ENCODE peak calls at places on chromosomes 4 and X, in four cellular contexts. J is SJCRH30, Y is stomach, H is MM.1S. G is an unnamed sample.

GRCh38 chr4:16794816-16795445 is 103.5 kb downstream of the LDB2 start:
- DNase-seq in H (peak; percentile 21), Y (peak; percentile 69), J (peak; percentile 70), G (no peak)

GRCh38 chrX:115650916-115651315 is 89.9 kb downstream of the PLS3 start:
- DNase-seq in J (peak; percentile 82), H (peak; percentile 60), Y (peak; percentile 31), G (no peak)

GRCh38 chr4:79682801-79683217 is 274.8 kb upstream of the GK2 start:
- DNase-seq in H (no peak), Y (peak; percentile 27), J (no peak), G (no peak)

GRCh38 chr4:183140911-183141320 is 41.9 kb downstream of the WWC2 start:
- DNase-seq in J (no peak), Y (no peak), H (no peak), G (no peak)

GRCh38 chr4:54714631-54715030 is 56.9 kb downstream of the KIT start:
- DNase-seq in J (no peak), Y (no peak), H (no peak), G (no peak)

GRCh38 chrX:154002215-154002719 is 17.4 kb downstream of the IRAK1 start:
- DNase-seq in J (peak; percentile 15), H (peak; percentile 67), Y (no peak), G (peak; percentile 71)

GRCh38 chrX:78527263-78527662 is 131.9 kb downstream of the RTL3 start:
- DNase-seq in H (no peak), J (no peak), Y (no peak), G (no peak)

GRCh38 chrX:105695451-105695850 is 126.9 kb upstream of the NRK start:
- DNase-seq in J (peak; percentile 8), H (no peak), Y (no peak), G (no peak)

GRCh38 chr4:145271194-145271593 is 90.8 kb upstream of the OTUD4 start:
- DNase-seq in H (no peak), J (no peak), Y (no peak), G (no peak)

DNA sequence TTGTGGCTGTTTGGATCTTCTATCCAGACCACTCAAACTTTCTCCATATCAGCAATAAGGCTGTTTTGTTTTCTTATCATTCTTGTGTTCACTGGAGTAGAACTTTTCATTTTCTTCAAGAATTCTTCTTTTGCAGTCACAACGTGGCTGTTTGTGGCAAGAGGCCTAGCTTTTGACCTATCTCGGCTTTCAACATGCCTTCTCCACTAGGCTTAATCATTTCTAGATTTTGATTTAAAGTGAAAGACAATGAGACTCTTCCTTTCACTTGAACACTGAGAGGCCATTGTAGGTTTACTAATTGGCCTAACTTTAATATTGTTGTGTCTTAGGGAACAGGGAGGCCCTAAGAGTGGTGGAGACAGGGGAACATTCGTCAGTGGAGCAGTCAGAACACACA is 19.1 kb downstream of the FGF2 start:
- DNase-seq in H (no peak), J (no peak), Y (no peak), G (no peak)
- H3K4me1 ChIP-seq in H (peaks cover 2% of the 10 kb centered on the region), J (no peaks in the 10 kb centered on the region), Y (peaks cover 12% of the 10 kb centered on the region), G (peaks cover 6% of the 10 kb centered on the region)

DNA sequence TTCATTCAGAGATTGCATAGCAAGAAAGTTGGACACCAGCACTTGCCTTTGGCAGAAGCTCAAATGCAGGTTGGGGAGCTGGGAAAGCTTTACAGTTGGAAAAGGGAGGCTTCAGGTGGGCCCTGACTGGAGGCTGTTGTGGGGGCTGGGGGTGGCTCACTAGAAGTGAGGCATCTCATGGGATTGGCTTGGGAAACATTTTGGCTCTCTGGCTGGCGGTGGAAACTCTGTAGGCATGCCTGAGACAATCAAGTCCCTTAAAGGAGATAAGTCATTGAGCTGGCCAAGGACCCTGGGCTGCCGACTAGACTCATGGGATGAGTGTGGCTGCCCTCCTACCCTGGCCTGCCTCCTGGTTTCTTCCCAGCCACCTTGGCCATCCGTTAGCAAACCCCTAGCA is 31.4 kb upstream of the STS start:
- DNase-seq in J (no peak), H (no peak), Y (no peak), G (no peak)
- H3K4me1 ChIP-seq in J (peaks cover 25% of the 10 kb centered on the region), H (peaks cover 14% of the 10 kb centered on the region), Y (peaks cover 9% of the 10 kb centered on the region), G (peaks cover 7% of the 10 kb centered on the region)

DNA sequence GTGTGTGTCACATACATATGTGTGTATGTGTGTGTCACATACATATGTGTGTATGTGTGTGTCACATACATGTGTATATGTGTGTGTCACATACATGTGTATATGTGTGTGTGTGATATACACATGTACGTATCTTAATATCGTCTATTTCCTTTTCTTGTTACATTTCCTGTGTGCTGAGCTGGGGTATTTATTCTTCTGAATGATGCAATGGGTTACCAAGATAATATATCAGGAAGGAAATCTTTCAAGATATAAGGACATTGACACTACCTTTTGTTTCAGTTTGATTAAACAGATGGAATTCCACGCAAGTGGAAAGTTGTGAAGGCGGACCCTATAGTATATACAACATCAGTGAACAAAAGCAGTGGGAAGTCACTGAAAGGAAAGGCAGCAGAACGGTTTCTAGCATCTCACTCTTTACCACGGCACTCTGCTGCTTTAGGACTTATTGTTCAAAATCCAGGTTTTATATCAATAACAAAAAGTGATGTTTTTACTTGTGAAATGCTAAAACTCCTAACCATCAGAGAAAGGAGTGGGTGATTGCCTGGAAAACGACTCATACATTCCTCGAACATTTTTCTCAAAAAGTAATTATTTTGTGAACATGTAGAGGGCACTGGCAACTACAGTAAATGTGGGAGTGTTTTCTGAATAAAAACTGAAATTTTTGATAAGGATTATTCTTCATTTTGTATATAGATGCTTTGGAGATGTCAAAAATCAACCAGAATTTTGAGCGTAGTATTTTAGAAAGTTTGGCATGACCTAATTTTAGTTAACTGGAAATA is 43.1 kb upstream of the IL21 start:
- DNase-seq in H (no peak), Y (no peak), J (no peak), G (no peak)
- H3K4me1 ChIP-seq in H (peaks cover 4% of the 10 kb centered on the region), Y (no peaks in the 10 kb centered on the region), J (peaks cover 2% of the 10 kb centered on the region), G (no peaks in the 10 kb centered on the region)

GRCh38 chrX:2708016-2708415 is 16.9 kb downstream of the CD99 start:
- DNase-seq in Y (no peak), H (no peak), J (no peak), G (no peak)

GRCh38 chrX:2707334-2707760 is 16.3 kb downstream of the CD99 start:
- DNase-seq in Y (peak; percentile 28), J (peak; percentile 67), H (no peak), G (peak; percentile 70)

GRCh38 chrX:2705036-2705435 is 13.9 kb downstream of the CD99 start:
- DNase-seq in Y (no peak), J (no peak), H (no peak), G (no peak)

GRCh38 chrX:2703991-2704369 is 12.9 kb downstream of the CD99 start:
- DNase-seq in J (no peak), H (no peak), Y (no peak), G (no peak)

GRCh38 chrX:2705461-2705860 is 14.4 kb downstream of the CD99 start:
- DNase-seq in H (no peak), J (no peak), Y (no peak), G (no peak)
- H3K4me1 ChIP-seq in H (no peaks in the 10 kb centered on the region), J (peaks cover 23% of the 10 kb centered on the region), Y (peaks cover 100% of the 10 kb centered on the region), G (peaks cover 3% of the 10 kb centered on the region)

G was measured in Peyer's patch.